ENCODE peak calls at places on chromosomes 6 and 20, in ten cellular contexts. One of them, this sample, is unnamed.

GRCh38 chr6:168186438-168186837 is 107.4 kb upstream of the FRMD1 start:
- DNase-seq in heart right ventricle: no peak
- DNase-seq in CD4-positive, alpha-beta memory T cell: no peak
- DNase-seq in dorsolateral prefrontal cortex: no peak
- DNase-seq in CD4-positive, alpha-beta T cell: no peak
- DNase-seq in neural progenitor cell: no peak
- DNase-seq in Peyer's patch: peak; percentile 17
- DNase-seq in transverse colon: no peak
- DNase-seq in CD8-positive, alpha-beta T cell: no peak
- DNase-seq in thyroid gland: no peak
- DNase-seq in this sample: no peak

GRCh38 chr20:22579119-22579427 is 5.3 kb downstream of the FOXA2 start:
- DNase-seq in transverse colon: no peak
- DNase-seq in CD8-positive, alpha-beta T cell: no peak
- DNase-seq in neural progenitor cell: peak; percentile 96
- DNase-seq in dorsolateral prefrontal cortex: no peak
- DNase-seq in CD4-positive, alpha-beta memory T cell: no peak
- DNase-seq in Peyer's patch: no peak
- DNase-seq in heart right ventricle: no peak
- DNase-seq in thyroid gland: no peak
- DNase-seq in CD4-positive, alpha-beta T cell: no peak
- DNase-seq in this sample: no peak

GRCh38 chr6:37893262-37893661 is 73.7 kb downstream of the ZFAND3 start:
- DNase-seq in CD4-positive, alpha-beta T cell: no peak
- DNase-seq in heart right ventricle: no peak
- DNase-seq in transverse colon: no peak
- DNase-seq in dorsolateral prefrontal cortex: no peak
- DNase-seq in Peyer's patch: no peak
- DNase-seq in thyroid gland: no peak
- DNase-seq in CD8-positive, alpha-beta T cell: no peak
- DNase-seq in neural progenitor cell: no peak
- DNase-seq in CD4-positive, alpha-beta memory T cell: no peak
- DNase-seq in this sample: no peak

GRCh38 chr6:166670894-166671293 is 43.8 kb upstream of the RPS6KA2 start:
- DNase-seq in heart right ventricle: no peak
- DNase-seq in CD8-positive, alpha-beta T cell: no peak
- DNase-seq in CD4-positive, alpha-beta memory T cell: no peak
- DNase-seq in dorsolateral prefrontal cortex: no peak
- DNase-seq in Peyer's patch: no peak
- DNase-seq in transverse colon: no peak
- DNase-seq in neural progenitor cell: no peak
- DNase-seq in CD4-positive, alpha-beta T cell: no peak
- DNase-seq in thyroid gland: no peak
- DNase-seq in this sample: no peak

GRCh38 chr6:106145741-106146227 is 59.6 kb downstream of the PRDM1 start:
- DNase-seq in Peyer's patch: no peak
- DNase-seq in CD4-positive, alpha-beta memory T cell: no peak
- DNase-seq in dorsolateral prefrontal cortex: no peak
- DNase-seq in neural progenitor cell: peak; percentile 27
- DNase-seq in transverse colon: no peak
- DNase-seq in CD8-positive, alpha-beta T cell: no peak
- DNase-seq in thyroid gland: no peak
- DNase-seq in heart right ventricle: no peak
- DNase-seq in CD4-positive, alpha-beta T cell: no peak
- DNase-seq in this sample: no peak

GRCh38 chr6:35363293-35363750 is 21.0 kb downstream of the PPARD start:
- DNase-seq in CD4-positive, alpha-beta memory T cell: no peak
- DNase-seq in CD8-positive, alpha-beta T cell: no peak
- DNase-seq in neural progenitor cell: peak; percentile 21
- DNase-seq in dorsolateral prefrontal cortex: no peak
- DNase-seq in CD4-positive, alpha-beta T cell: no peak
- DNase-seq in heart right ventricle: no peak
- DNase-seq in transverse colon: no peak
- DNase-seq in thyroid gland: no peak
- DNase-seq in Peyer's patch: no peak
- DNase-seq in this sample: no peak

GRCh38 chr6:35259946-35260626 is 551 bp downstream of the ZNF76 start:
- DNase-seq in CD4-positive, alpha-beta memory T cell: peak; percentile 80
- DNase-seq in transverse colon: peak; percentile 80
- DNase-seq in CD8-positive, alpha-beta T cell: peak; percentile 80
- DNase-seq in dorsolateral prefrontal cortex: no peak
- DNase-seq in neural progenitor cell: no peak
- DNase-seq in CD4-positive, alpha-beta T cell: peak; percentile 79
- DNase-seq in heart right ventricle: peak; percentile 80
- DNase-seq in thyroid gland: peak; percentile 84
- DNase-seq in Peyer's patch: peak; percentile 87
- DNase-seq in this sample: peak; percentile 54

GRCh38 chr6:122620428-122620827 is 10.2 kb downstream of the PKIB start:
- DNase-seq in dorsolateral prefrontal cortex: no peak
- DNase-seq in CD4-positive, alpha-beta memory T cell: no peak
- DNase-seq in neural progenitor cell: no peak
- DNase-seq in CD4-positive, alpha-beta T cell: no peak
- DNase-seq in Peyer's patch: no peak
- DNase-seq in thyroid gland: no peak
- DNase-seq in CD8-positive, alpha-beta T cell: no peak
- DNase-seq in transverse colon: no peak
- DNase-seq in heart right ventricle: no peak
- DNase-seq in this sample: no peak

GRCh38 chr6:157711060-157711459 is 112.0 kb upstream of the SNX9 start:
- DNase-seq in dorsolateral prefrontal cortex: no peak
- DNase-seq in thyroid gland: no peak
- DNase-seq in CD4-positive, alpha-beta T cell: no peak
- DNase-seq in neural progenitor cell: no peak
- DNase-seq in CD4-positive, alpha-beta memory T cell: no peak
- DNase-seq in heart right ventricle: no peak
- DNase-seq in Peyer's patch: no peak
- DNase-seq in transverse colon: no peak
- DNase-seq in CD8-positive, alpha-beta T cell: no peak
- DNase-seq in this sample: no peak

GRCh38 chr20:63740501-63741353 is 1.2 kb downstream of the SLC2A4RG start:
- DNase-seq in Peyer's patch: peak; percentile 91
- DNase-seq in transverse colon: peak; percentile 93
- DNase-seq in dorsolateral prefrontal cortex: no peak
- DNase-seq in neural progenitor cell: peak; percentile 83
- DNase-seq in thyroid gland: peak; percentile 95
- DNase-seq in CD4-positive, alpha-beta T cell: no peak
- DNase-seq in CD8-positive, alpha-beta T cell: peak; percentile 45
- DNase-seq in CD4-positive, alpha-beta memory T cell: peak; percentile 53
- DNase-seq in heart right ventricle: peak; percentile 95
- DNase-seq in this sample: no peak
- H3K27ac ChIP-seq in Peyer's patch: peak overlapping the region; percentile 86
- H3K27ac ChIP-seq in transverse colon: peak overlapping the region; percentile 90
- H3K27ac ChIP-seq in dorsolateral prefrontal cortex: peak overlapping the region; percentile 78
- H3K27ac ChIP-seq in neural progenitor cell: peak overlapping the region; percentile 24
- H3K27ac ChIP-seq in thyroid gland: peak overlapping the region; percentile 88
- H3K27ac ChIP-seq in CD4-positive, alpha-beta T cell: peak overlapping the region; percentile 46
- H3K27ac ChIP-seq in CD8-positive, alpha-beta T cell: peak overlapping the region; percentile 48
- H3K27ac ChIP-seq in CD4-positive, alpha-beta memory T cell: peak overlapping the region; percentile 54
- H3K27ac ChIP-seq in heart right ventricle: peak overlapping the region; percentile 91
- H3K27ac ChIP-seq in this sample: peak overlapping the region; percentile 55

DNA sequence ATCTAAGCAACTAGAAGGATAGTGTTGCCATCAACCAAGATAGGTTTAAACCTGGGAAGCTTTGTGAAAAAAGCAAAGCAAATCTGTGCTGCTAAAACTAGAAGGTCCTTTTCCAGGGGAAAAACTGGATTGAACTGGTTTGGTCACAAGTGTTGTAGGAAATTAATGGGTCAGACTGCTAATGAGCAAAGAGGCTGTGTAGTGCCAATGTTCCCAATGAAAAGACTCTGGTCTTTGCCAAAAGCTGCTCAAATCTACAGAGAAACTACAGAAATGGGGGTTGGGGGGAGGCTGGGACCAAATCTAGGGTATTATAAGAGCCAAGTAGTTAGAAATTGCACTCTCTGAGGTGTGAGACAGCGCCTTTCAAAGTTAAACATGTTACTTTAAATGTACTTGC is 85.0 kb downstream of the PLCG1 start:
- DNase-seq in CD4-positive, alpha-beta memory T cell: no peak
- DNase-seq in thyroid gland: no peak
- DNase-seq in heart right ventricle: no peak
- DNase-seq in Peyer's patch: no peak
- DNase-seq in dorsolateral prefrontal cortex: no peak
- DNase-seq in neural progenitor cell: no peak
- DNase-seq in CD8-positive, alpha-beta T cell: no peak
- DNase-seq in CD4-positive, alpha-beta T cell: no peak
- DNase-seq in transverse colon: no peak
- DNase-seq in this sample: peak; percentile 24
- H3K27ac ChIP-seq in CD4-positive, alpha-beta memory T cell: no peak overlapping the region
- H3K27ac ChIP-seq in thyroid gland: peak overlapping the region; percentile 93
- H3K27ac ChIP-seq in heart right ventricle: peak overlapping the region; percentile 36
- H3K27ac ChIP-seq in Peyer's patch: peak overlapping the region; percentile 20
- H3K27ac ChIP-seq in dorsolateral prefrontal cortex: peak overlapping the region; percentile 97
- H3K27ac ChIP-seq in neural progenitor cell: no peak overlapping the region
- H3K27ac ChIP-seq in CD8-positive, alpha-beta T cell: no peak overlapping the region
- H3K27ac ChIP-seq in CD4-positive, alpha-beta T cell: no peak overlapping the region
- H3K27ac ChIP-seq in transverse colon: peak overlapping the region; percentile 44
- H3K27ac ChIP-seq in this sample: peak overlapping the region; percentile 97

DNA sequence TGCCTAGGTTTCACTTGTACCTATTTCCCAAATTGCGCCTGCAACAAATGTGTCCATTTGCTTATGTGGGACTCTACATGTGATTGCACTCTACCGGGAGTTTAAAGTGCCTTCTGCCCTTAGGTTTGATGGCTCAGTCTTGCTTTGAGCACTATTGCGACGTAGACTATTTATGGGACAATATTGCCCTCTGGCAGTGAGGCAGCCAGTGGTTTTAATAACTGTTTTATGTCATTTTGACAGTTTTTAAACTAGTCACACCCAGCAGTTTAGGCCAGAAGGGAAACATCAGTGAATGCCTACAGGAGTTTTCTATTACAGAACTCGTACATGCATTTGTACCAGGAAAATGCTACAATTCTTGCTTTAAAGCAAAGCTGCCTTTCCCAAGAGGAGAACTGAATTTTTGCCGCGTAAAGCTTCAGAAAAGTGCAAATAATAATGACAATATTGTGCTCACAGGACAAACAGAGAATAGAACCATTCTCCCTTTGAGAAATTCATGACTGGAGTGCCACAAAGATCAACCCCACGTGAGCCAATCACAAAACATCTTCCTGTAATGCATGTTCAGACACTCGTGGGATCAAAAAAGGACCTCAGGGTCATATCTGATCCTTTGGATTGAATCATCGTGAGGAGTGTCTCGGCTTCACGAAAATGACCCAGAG is 813.6 kb downstream of the KIF16B start:
- DNase-seq in CD8-positive, alpha-beta T cell: no peak
- DNase-seq in neural progenitor cell: no peak
- DNase-seq in CD4-positive, alpha-beta T cell: no peak
- DNase-seq in CD4-positive, alpha-beta memory T cell: no peak
- DNase-seq in thyroid gland: no peak
- DNase-seq in Peyer's patch: no peak
- DNase-seq in heart right ventricle: no peak
- DNase-seq in transverse colon: no peak
- DNase-seq in dorsolateral prefrontal cortex: no peak
- DNase-seq in this sample: no peak
- H3K27ac ChIP-seq in CD8-positive, alpha-beta T cell: no peak overlapping the region
- H3K27ac ChIP-seq in neural progenitor cell: no peak overlapping the region
- H3K27ac ChIP-seq in CD4-positive, alpha-beta T cell: no peak overlapping the region
- H3K27ac ChIP-seq in CD4-positive, alpha-beta memory T cell: no peak overlapping the region
- H3K27ac ChIP-seq in thyroid gland: no peak overlapping the region
- H3K27ac ChIP-seq in Peyer's patch: no peak overlapping the region
- H3K27ac ChIP-seq in heart right ventricle: no peak overlapping the region
- H3K27ac ChIP-seq in transverse colon: no peak overlapping the region
- H3K27ac ChIP-seq in dorsolateral prefrontal cortex: peak overlapping the region; percentile 36
- H3K27ac ChIP-seq in this sample: peak overlapping the region; percentile 5

GRCh38 chr6:134312038-134312660 is 5.8 kb downstream of the SGK1 start:
- DNase-seq in heart right ventricle: no peak
- DNase-seq in neural progenitor cell: no peak
- DNase-seq in CD4-positive, alpha-beta T cell: no peak
- DNase-seq in CD4-positive, alpha-beta memory T cell: no peak
- DNase-seq in CD8-positive, alpha-beta T cell: no peak
- DNase-seq in thyroid gland: no peak
- DNase-seq in Peyer's patch: no peak
- DNase-seq in dorsolateral prefrontal cortex: no peak
- DNase-seq in transverse colon: no peak
- DNase-seq in this sample: no peak
- H3K27ac ChIP-seq in heart right ventricle: no peak overlapping the region
- H3K27ac ChIP-seq in neural progenitor cell: no peak overlapping the region
- H3K27ac ChIP-seq in CD4-positive, alpha-beta T cell: no peak overlapping the region
- H3K27ac ChIP-seq in CD4-positive, alpha-beta memory T cell: no peak overlapping the region
- H3K27ac ChIP-seq in CD8-positive, alpha-beta T cell: no peak overlapping the region
- H3K27ac ChIP-seq in thyroid gland: no peak overlapping the region
- H3K27ac ChIP-seq in Peyer's patch: no peak overlapping the region
- H3K27ac ChIP-seq in dorsolateral prefrontal cortex: peak overlapping the region; percentile 95
- H3K27ac ChIP-seq in transverse colon: no peak overlapping the region
- H3K27ac ChIP-seq in this sample: peak overlapping the region; percentile 68

GRCh38 chr20:59820204-59821041 is 113.0 kb downstream of the SYCP2 start:
- DNase-seq in neural progenitor cell: no peak
- DNase-seq in heart right ventricle: peak; percentile 60
- DNase-seq in thyroid gland: no peak
- DNase-seq in CD4-positive, alpha-beta memory T cell: no peak
- DNase-seq in CD8-positive, alpha-beta T cell: no peak
- DNase-seq in Peyer's patch: peak; percentile 68
- DNase-seq in transverse colon: no peak
- DNase-seq in CD4-positive, alpha-beta T cell: no peak
- DNase-seq in dorsolateral prefrontal cortex: no peak
- DNase-seq in this sample: peak; percentile 71
- H3K27ac ChIP-seq in neural progenitor cell: no peak overlapping the region
- H3K27ac ChIP-seq in heart right ventricle: no peak overlapping the region
- H3K27ac ChIP-seq in thyroid gland: no peak overlapping the region
- H3K27ac ChIP-seq in CD4-positive, alpha-beta memory T cell: no peak overlapping the region
- H3K27ac ChIP-seq in CD8-positive, alpha-beta T cell: no peak overlapping the region
- H3K27ac ChIP-seq in Peyer's patch: peak overlapping the region; percentile 25
- H3K27ac ChIP-seq in transverse colon: no peak overlapping the region
- H3K27ac ChIP-seq in CD4-positive, alpha-beta T cell: no peak overlapping the region
- H3K27ac ChIP-seq in dorsolateral prefrontal cortex: peak overlapping the region; percentile 79
- H3K27ac ChIP-seq in this sample: peak overlapping the region; percentile 72